ENCODE peak calls at places on chromosomes 4 and X, in six cellular contexts. N, U, T, F, L and S are unnamed samples.

GRCh38 chrX:135287266-135287823 is 21.9 kb upstream of the ETDC start:
- DNase-seq in N (no peak), F (no peak), T (no peak), U (no peak), L (no peak), S (no peak)

GRCh38 chrX:30219372-30219771 is 4.0 kb downstream of the MAGEB2 start:
- DNase-seq in N (no peak), F (no peak), L (no peak), U (no peak), T (no peak), S (no peak)

GRCh38 chr4:170687751-170688150 is 598.0 kb upstream of the AADAT start:
- DNase-seq in N (no peak), F (no peak), T (no peak), U (no peak), L (no peak), S (no peak)

GRCh38 chr4:48944659-48945290 is 38.2 kb upstream of the OCIAD2 start:
- DNase-seq in U (peak), L (no peak), T (no peak), F (peak), N (no peak), S (peak)

GRCh38 chrX:40172169-40172979 is 74.6 kb upstream of the BCOR start:
- DNase-seq in T (no peak), U (peak), L (no peak), F (no peak), N (peak), S (peak)

GRCh38 chrX:103175944-103176753 is 38.8 kb upstream of the BEX4 start:
- DNase-seq in T (peak), U (peak), F (peak), N (peak), L (peak), S (peak)

GRCh38 chr4:117324851-117325491 is 239.6 kb upstream of the TRAM1L1 start:
- DNase-seq in L (no peak), F (no peak), N (no peak), U (no peak), T (no peak), S (no peak)

GRCh38 chr4:105092356-105092755 is 54.3 kb upstream of the TET2 start:
- DNase-seq in U (no peak), L (no peak), F (no peak), T (no peak), N (no peak), S (no peak)

GRCh38 chrX:106177982-106178321 is 9.8 kb downstream of the PWWP3B start:
- DNase-seq in T (no peak), F (no peak), U (no peak), L (no peak), N (no peak), S (no peak)

GRCh38 chrX:16175329-16175728 is 8.0 kb downstream of the MAGEB17 start:
- DNase-seq in L (no peak), F (no peak), T (no peak), N (no peak), U (no peak), S (no peak)

GRCh38 chr4:152422817-152423320 is 113.0 kb downstream of the FBXW7 start:
- DNase-seq in L (no peak), U (no peak), N (no peak), F (no peak), T (no peak), S (no peak)

GRCh38 chr4:182695842-182696241 is 221.3 kb downstream of the DCTD start:
- DNase-seq in L (no peak), U (no peak), N (no peak), F (no peak), T (no peak), S (no peak)

GRCh38 chrX:65690057-65690855 is 22.8 kb downstream of the MSN start:
- DNase-seq in T (no peak), U (no peak), L (no peak), F (no peak), N (no peak), S (no peak)

GRCh38 chrX:8890794-8891193 is 89.6 kb upstream of the FAM9A start:
- DNase-seq in F (no peak), T (no peak), L (no peak), U (no peak), N (no peak), S (no peak)

GRCh38 chrX:42269186-42269585 is 345.8 kb upstream of the CASK start:
- DNase-seq in F (no peak), L (no peak), T (no peak), N (no peak), U (no peak), S (no peak)

GRCh38 chr4:102429553-102429952 is 71.6 kb upstream of the NFKB1 start:
- DNase-seq in N (no peak), T (peak), F (no peak), L (no peak), U (no peak), S (no peak)